ENCODE peak calls at places on chromosomes 5 and 9, in seven cellular contexts. X is SK-N-SH, R is tibial nerve, L is PC-3, Q is lung, N is GM12878, M is A549. P is an unnamed sample.

GRCh38 chr9:114282104-114282485 is 40.8 kb upstream of the ORM1 start:
- DNase-seq in R (no peak), Q (no peak), X (no peak), N (no peak), L (no peak), M (no peak), P (no peak)

GRCh38 chr5:179558912-179559279 is 8.5 kb downstream of the RUFY1 start:
- DNase-seq in N (no peak), L (peak), M (peak), R (no peak), X (peak), Q (peak), P (no peak)

GRCh38 chr9:79662553-79662956 is 90.8 kb downstream of the TLE4 start:
- DNase-seq in L (no peak), R (no peak), Q (no peak), M (no peak), N (no peak), X (peak), P (no peak)

GRCh38 chr5:53399921-53400697 is 80.3 kb upstream of the FST start:
- DNase-seq in N (no peak), X (no peak), Q (no peak), L (no peak), R (no peak), M (no peak), P (no peak)

GRCh38 chr5:143865421-143865820 is 53.5 kb downstream of the HMHB1 start:
- DNase-seq in Q (no peak), R (no peak), M (no peak), X (no peak), L (no peak), N (no peak), P (no peak)

GRCh38 chr5:88660326-88660946 is 222.5 kb downstream of the MEF2C start:
- DNase-seq in R (no peak), Q (no peak), N (no peak), M (peak), X (no peak), L (peak), P (no peak)

GRCh38 chr9:127119319-127119709 is 3.1 kb downstream of the ANGPTL2 start:
- DNase-seq in Q (no peak), L (no peak), N (no peak), M (no peak), R (no peak), X (no peak), P (no peak)

GRCh38 chr9:3809724-3810123 is 283.9 kb upstream of the RFX3 start:
- DNase-seq in N (peak), Q (no peak), R (no peak), L (peak), X (no peak), M (no peak), P (no peak)

GRCh38 chr5:172453206-172453985 is 929 bp downstream of the SH3PXD2B start:
- DNase-seq in L (no peak), X (peak), N (no peak), R (no peak), M (peak), Q (no peak), P (no peak)

GRCh38 chr5:123929055-123929474 is 417.1 kb downstream of the CSNK1G3 start:
- DNase-seq in L (no peak), N (peak), X (no peak), Q (no peak), R (no peak), M (no peak), P (no peak)

GRCh38 chr9:90724112-90724511 is 77.5 kb upstream of the SYK start:
- DNase-seq in M (no peak), R (no peak), X (no peak), L (peak), N (no peak), Q (no peak), P (no peak)

GRCh38 chr5:145934276-145934675 is 2.1 kb upstream of the SH3RF2 start:
- DNase-seq in N (no peak), M (no peak), X (no peak), L (no peak), R (no peak), Q (no peak), P (no peak)

GRCh38 chr9:121262450-121262849 is 5.5 kb upstream of the GSN start:
- DNase-seq in N (no peak), M (no peak), R (no peak), X (no peak), Q (no peak), L (no peak), P (no peak)

GRCh38 chr5:103981592-103981991 is 419.0 kb upstream of the NUDT12 start:
- DNase-seq in X (no peak), M (no peak), R (no peak), N (no peak), L (no peak), Q (no peak), P (no peak)

GRCh38 chr9:70120834-70121510 is 77.3 kb downstream of the MAMDC2 start:
- DNase-seq in M (no peak), N (no peak), L (peak), R (peak), Q (peak), X (peak), P (peak)

GRCh38 chr9:91060520-91061343 is 259.1 kb downstream of the SYK start:
- DNase-seq in M (peak), N (no peak), R (peak), L (peak), Q (peak), X (no peak), P (peak)

GRCh38 chr9:27337833-27338526 is 41.0 kb upstream of the EQTN start:
- DNase-seq in L (no peak), Q (no peak), X (no peak), M (no peak), R (no peak), N (no peak), P (no peak)

GRCh38 chr9:34782372-34782771 is 72.4 kb upstream of the CCL21 start:
- DNase-seq in X (no peak), R (no peak), Q (no peak), L (no peak), N (no peak), M (no peak), P (no peak)

GRCh38 chr5:139364466-139364865 is 18.6 kb downstream of the SLC23A1 start:
- DNase-seq in N (no peak), R (no peak), Q (no peak), M (no peak), X (no peak), L (no peak), P (no peak)

GRCh38 chr9:94097788-94098413 is 13.6 kb downstream of the PTPDC1 start:
- DNase-seq in X (no peak), L (peak), Q (no peak), N (no peak), M (no peak), R (no peak), P (peak)

GRCh38 chr9:95229230-95229933 is 88.1 kb downstream of the FANCC start:
- DNase-seq in R (no peak), M (no peak), Q (no peak), N (no peak), L (no peak), X (no peak), P (no peak)

GRCh38 chr5:68141494-68141893 is 74.1 kb upstream of the PIK3R1 start:
- DNase-seq in X (no peak), Q (no peak), N (peak), L (no peak), R (no peak), M (no peak), P (no peak)

GRCh38 chr9:72753261-72753893 is 199.5 kb downstream of the ALDH1A1 start:
- DNase-seq in X (no peak), Q (no peak), R (no peak), N (no peak), M (peak), L (peak), P (no peak)

GRCh38 chr5:141640698-141641097 is 3.9 kb downstream of the RELL2 start:
- DNase-seq in X (no peak), N (no peak), Q (no peak), M (no peak), L (no peak), R (no peak), P (no peak)

GRCh38 chr5:9905661-9906060 is 275.5 kb upstream of the TAS2R1 start:
- DNase-seq in X (no peak), N (no peak), Q (no peak), M (no peak), R (no peak), L (no peak), P (no peak)

GRCh38 chr5:159850192-159850573 is 66.1 kb upstream of the ADRA1B start:
- DNase-seq in M (no peak), X (no peak), Q (no peak), N (no peak), R (no peak), L (peak), P (peak)

GRCh38 chr5:177327539-177328522 is 16.1 kb upstream of the MXD3 start:
- DNase-seq in R (no peak), N (no peak), M (no peak), Q (no peak), L (peak), X (no peak), P (no peak)

GRCh38 chr5:68027519-68027918 is 188.0 kb upstream of the PIK3R1 start:
- DNase-seq in L (no peak), N (no peak), Q (no peak), X (no peak), R (no peak), M (no peak), P (peak)

GRCh38 chr5:61599370-61600140 is 267.5 kb downstream of the ZSWIM6 start:
- DNase-seq in L (peak), M (peak), Q (no peak), N (no peak), X (no peak), R (no peak), P (no peak)

GRCh38 chr9:16532681-16533450 is 337.6 kb downstream of the BNC2 start:
- DNase-seq in N (no peak), Q (no peak), M (peak), X (no peak), L (peak), R (no peak), P (peak)

GRCh38 chr9:108620767-108621166 is 235.0 kb downstream of the ACTL7B start:
- DNase-seq in X (no peak), N (no peak), R (no peak), M (no peak), L (no peak), Q (no peak), P (no peak)

GRCh38 chr5:66498791-66499207 is 97.4 kb upstream of the MAST4 start:
- DNase-seq in N (no peak), R (no peak), Q (no peak), X (peak), L (peak), M (no peak), P (no peak)

GRCh38 chr9:133162802-133163558 is 734 bp downstream of the GBGT1 start:
- DNase-seq in X (no peak), N (no peak), Q (no peak), R (no peak), M (no peak), L (no peak), P (no peak)

GRCh38 chr5:32859211-32859641 is 148.1 kb downstream of the NPR3 start:
- DNase-seq in Q (no peak), M (no peak), X (no peak), N (no peak), L (peak), R (no peak), P (no peak)

GRCh38 chr9:6383551-6384225 is 29.3 kb upstream of the UHRF2 start:
- DNase-seq in L (no peak), R (no peak), Q (no peak), N (no peak), X (no peak), M (no peak), P (peak)

GRCh38 chr5:139690385-139691274 is 42.5 kb downstream of the CXXC5 start:
- DNase-seq in M (no peak), R (no peak), X (peak), N (no peak), L (no peak), Q (no peak), P (no peak)

GRCh38 chr5:58860680-58861079 is 277.8 kb downstream of the RAB3C start:
- DNase-seq in L (no peak), N (no peak), X (no peak), M (no peak), Q (no peak), R (no peak), P (no peak)

GRCh38 chr9:4923580-4924544 is 61.2 kb upstream of the JAK2 start:
- DNase-seq in Q (no peak), L (peak), M (peak), N (no peak), X (peak), R (no peak), P (no peak)

GRCh38 chr9:95733687-95734659 is 141.5 kb upstream of the ERCC6L2 start:
- DNase-seq in M (no peak), Q (no peak), R (peak), L (no peak), N (no peak), X (peak), P (no peak)

GRCh38 chr5:39309534-39309933 is 54.8 kb downstream of the C9 start:
- DNase-seq in N (no peak), L (no peak), R (no peak), M (no peak), X (no peak), Q (no peak), P (no peak)

GRCh38 chr9:18980124-18980660 is 52.8 kb downstream of the SAXO1 start:
- DNase-seq in M (no peak), R (no peak), Q (no peak), X (no peak), N (no peak), L (no peak), P (no peak)

GRCh38 chr9:18979367-18979766 is 53.6 kb downstream of the SAXO1 start:
- DNase-seq in M (no peak), R (no peak), N (no peak), X (no peak), Q (no peak), L (peak), P (no peak)

GRCh38 chr9:18978188-18978587 is 54.8 kb downstream of the SAXO1 start:
- DNase-seq in Q (no peak), N (no peak), R (no peak), X (no peak), M (no peak), L (no peak), P (no peak)

GRCh38 chr9:18973348-18973747 is 59.7 kb downstream of the SAXO1 start:
- DNase-seq in X (no peak), N (no peak), M (no peak), R (no peak), L (no peak), Q (no peak), P (no peak)

DNA sequence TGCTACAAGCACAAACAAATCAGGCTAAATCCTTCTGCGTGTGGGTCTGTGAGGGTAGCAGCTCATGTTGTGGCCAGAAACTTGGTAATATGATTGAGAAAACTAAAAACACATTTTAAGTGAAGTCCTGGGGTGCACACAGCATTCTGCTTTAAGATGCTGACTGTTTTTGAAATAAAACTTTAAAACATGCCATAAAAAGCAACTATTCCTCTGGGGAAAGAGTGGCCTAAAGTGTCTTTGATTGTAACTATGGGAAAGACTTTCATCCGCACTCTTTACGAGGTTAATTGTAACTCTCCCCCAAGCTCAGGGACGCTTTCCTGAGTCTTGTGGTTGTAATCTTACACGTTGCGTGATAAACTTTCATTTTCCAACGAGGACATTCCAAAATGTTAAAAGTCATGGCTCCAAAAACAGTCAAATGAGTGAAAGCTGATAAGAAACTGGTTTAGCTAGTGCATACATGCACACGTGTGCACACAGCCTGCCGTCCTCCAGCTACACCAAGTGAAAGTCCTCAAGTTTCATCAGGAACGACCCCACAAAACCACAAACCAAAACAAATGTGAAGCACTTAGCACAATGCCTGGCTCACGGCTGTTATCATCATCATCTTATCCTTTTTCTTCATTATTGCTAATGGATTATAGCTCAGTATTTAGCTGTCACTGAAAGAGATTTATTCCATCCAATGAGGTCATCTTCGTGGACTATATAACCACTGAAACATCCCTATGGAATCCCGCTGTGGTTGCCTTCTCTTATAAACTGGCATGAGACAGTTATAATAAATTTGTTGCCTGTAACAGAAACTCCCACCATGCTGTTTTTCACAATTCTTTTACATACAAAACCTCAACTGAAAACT is 56.4 kb downstream of the SAXO1 start:
- DNase-seq in N (no peak), M (no peak), X (peak), Q (no peak), R (no peak), L (peak), P (peak)
- H3K4me3 ChIP-seq in N (no peak), M (no peak), X (no peak), Q (no peak), R (no peak), L (peak), P (peak)

GRCh38 chr5:51995773-51996306 is 612.6 kb downstream of the ISL1 start:
- DNase-seq in M (no peak), L (no peak), R (no peak), X (no peak), Q (no peak), N (no peak), P (no peak)

GRCh38 chr5:51997908-51998307 is 614.7 kb downstream of the ISL1 start:
- DNase-seq in X (peak), L (no peak), R (no peak), M (no peak), N (no peak), Q (no peak), P (no peak)

GRCh38 chr5:51996356-51996861 is 613.2 kb downstream of the ISL1 start:
- DNase-seq in M (no peak), L (no peak), Q (no peak), R (no peak), N (no peak), X (no peak), P (no peak)

DNA sequence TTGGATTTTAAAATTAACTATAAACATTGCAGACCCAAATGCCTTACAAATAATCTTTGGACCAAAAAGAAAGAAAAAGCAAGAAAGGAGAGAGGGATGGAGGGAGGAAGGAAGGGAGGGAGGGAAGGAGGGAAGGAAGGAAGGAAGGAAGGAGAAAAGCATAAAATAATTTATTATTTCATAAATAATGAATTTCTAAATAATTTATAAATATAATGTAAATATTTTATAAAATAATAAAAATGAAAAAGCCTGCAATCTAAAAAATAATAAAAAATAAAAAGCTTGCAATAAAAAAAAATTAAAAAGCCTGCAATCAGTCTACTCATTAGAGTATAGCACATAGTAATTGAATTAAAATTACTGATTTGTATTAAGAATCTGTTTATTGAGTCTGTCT is 614.3 kb downstream of the ISL1 start:
- DNase-seq in R (no peak), N (no peak), M (no peak), X (no peak), Q (no peak), L (no peak), P (no peak)
- TF ChIP-seq CTCF in R (no peak), N (no peak), M (no peak), X (no peak), Q (no peak), L (no peak), P (no peak)

DNA sequence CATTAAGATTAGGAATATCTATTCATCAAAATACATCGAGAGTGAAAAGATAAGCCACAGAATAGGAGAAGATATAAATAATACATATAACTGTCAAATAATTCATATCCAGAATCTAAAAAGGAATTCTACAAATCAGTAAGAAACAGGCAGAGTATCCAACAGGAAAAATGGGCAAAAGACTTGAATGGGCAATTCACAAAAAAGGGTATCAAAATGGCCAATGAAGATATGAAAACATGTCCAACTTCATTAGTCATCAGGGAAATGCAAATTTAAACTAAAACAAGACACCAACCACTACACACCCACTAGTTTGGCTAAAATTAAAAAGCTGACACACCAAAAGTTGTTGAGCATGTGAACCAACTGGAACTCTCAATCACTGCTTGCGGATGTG is 206.9 kb upstream of the TBC1D2 start:
- DNase-seq in M (no peak), N (no peak), X (no peak), L (no peak), Q (no peak), R (no peak), P (no peak)
- H3K4me3 ChIP-seq in M (no peak), N (no peak), X (no peak), L (no peak), Q (no peak), R (no peak), P (no peak)

GRCh38 chr5:57816108-57816507 is 333.5 kb upstream of the ACTBL2 start:
- DNase-seq in L (peak), X (no peak), M (peak), R (no peak), Q (no peak), N (no peak), P (peak)
- TF ChIP-seq CTCF in L (no peak), X (no peak), M (no peak), R (no peak), Q (no peak), N (no peak), P (no peak)

GRCh38 chr5:131277875-131278795 is 14.3 kb downstream of the CDC42SE2 start:
- DNase-seq in N (no peak), Q (no peak), X (no peak), R (no peak), L (no peak), M (no peak), P (no peak)

GRCh38 chr5:131275996-131276535 is 12.2 kb downstream of the CDC42SE2 start:
- DNase-seq in X (no peak), L (no peak), N (no peak), Q (no peak), R (no peak), M (no peak), P (no peak)

GRCh38 chr5:131279209-131279608 is 15.4 kb downstream of the CDC42SE2 start:
- DNase-seq in N (no peak), Q (no peak), L (no peak), R (no peak), M (no peak), X (no peak), P (no peak)

GRCh38 chr5:131274341-131275063 is 10.6 kb downstream of the CDC42SE2 start:
- DNase-seq in M (no peak), R (no peak), X (no peak), N (no peak), L (no peak), Q (no peak), P (no peak)

GRCh38 chr5:131277415-131277814 is 13.6 kb downstream of the CDC42SE2 start:
- DNase-seq in R (no peak), Q (no peak), M (no peak), L (no peak), X (no peak), N (no peak), P (no peak)
- H3K4me3 ChIP-seq in R (no peak), Q (no peak), M (no peak), L (no peak), X (no peak), N (no peak), P (no peak)

DNA sequence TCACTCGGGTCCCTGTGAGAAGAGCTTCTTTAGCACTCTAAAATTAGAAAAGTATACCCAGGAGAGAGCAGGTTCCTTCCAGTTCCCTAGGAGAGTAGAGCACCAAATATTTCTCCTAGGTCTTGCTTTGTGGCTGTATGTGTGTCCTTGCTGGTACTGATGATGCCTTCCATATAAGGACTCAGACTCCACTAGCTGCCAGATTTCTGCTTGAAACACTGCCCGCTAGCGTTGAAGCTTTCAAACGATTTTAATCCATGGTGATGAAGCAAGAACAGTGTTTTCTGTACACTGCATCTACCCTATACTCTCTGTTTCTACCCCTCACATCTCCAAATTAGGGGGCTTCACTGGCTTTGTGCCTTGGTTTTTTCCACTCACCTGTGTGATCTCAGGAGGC is 2.4 kb upstream of the SMC2 start:
- DNase-seq in L (no peak), R (no peak), N (no peak), X (no peak), Q (peak), M (no peak), P (no peak)
- TF ChIP-seq CTCF in L (no peak), R (peak), N (peak), X (peak), Q (no peak), M (no peak), P (no peak)

P was measured in AG09309.